ENCODE peak calls at places on chromosomes 1 and 21, in four cellular contexts. One of them, this sample, is unnamed.

GRCh38 chr1:163673756-163674155 is 352.0 kb downstream of the NUF2 start:
- DNase-seq in left ventricle myocardium inferior: no peak
- DNase-seq in tibial artery: no peak
- DNase-seq in mucosa of descending colon: no peak
- DNase-seq in this sample: no peak

GRCh38 chr1:13813398-13814012 is 113.5 kb downstream of the PRDM2 start:
- DNase-seq in left ventricle myocardium inferior: no peak
- DNase-seq in tibial artery: no peak
- DNase-seq in mucosa of descending colon: no peak
- DNase-seq in this sample: no peak

GRCh38 chr1:215111916-215112315 is 29.4 kb downstream of the KCNK2 start:
- DNase-seq in left ventricle myocardium inferior: no peak
- DNase-seq in tibial artery: no peak
- DNase-seq in mucosa of descending colon: no peak
- DNase-seq in this sample: no peak

GRCh38 chr1:221527886-221528634 is 213.8 kb downstream of the DUSP10 start:
- DNase-seq in left ventricle myocardium inferior: no peak
- DNase-seq in tibial artery: no peak
- DNase-seq in mucosa of descending colon: no peak
- DNase-seq in this sample: no peak

GRCh38 chr1:153505576-153505975 is 30.2 kb downstream of the S100A6 start:
- DNase-seq in left ventricle myocardium inferior: no peak
- DNase-seq in tibial artery: no peak
- DNase-seq in mucosa of descending colon: no peak
- DNase-seq in this sample: no peak

GRCh38 chr1:34844252-34844634 is 15.3 kb downstream of the SMIM12 start:
- DNase-seq in left ventricle myocardium inferior: no peak
- DNase-seq in tibial artery: peak; percentile 42
- DNase-seq in mucosa of descending colon: no peak
- DNase-seq in this sample: no peak

GRCh38 chr1:156551866-156552265 is 20.5 kb downstream of the IQGAP3 start:
- DNase-seq in left ventricle myocardium inferior: no peak
- DNase-seq in tibial artery: no peak
- DNase-seq in mucosa of descending colon: no peak
- DNase-seq in this sample: no peak

GRCh38 chr1:219666242-219666641 is 53.3 kb upstream of the ZC3H11B start:
- DNase-seq in left ventricle myocardium inferior: no peak
- DNase-seq in tibial artery: no peak
- DNase-seq in mucosa of descending colon: no peak
- DNase-seq in this sample: no peak

GRCh38 chr1:23196627-23197328 is 20.5 kb downstream of the HTR1D start:
- DNase-seq in left ventricle myocardium inferior: no peak
- DNase-seq in tibial artery: no peak
- DNase-seq in mucosa of descending colon: no peak
- DNase-seq in this sample: peak; percentile 91

GRCh38 chr1:29426701-29427279 is 190.5 kb downstream of the PTPRU start:
- DNase-seq in left ventricle myocardium inferior: peak; percentile 28
- DNase-seq in tibial artery: no peak
- DNase-seq in mucosa of descending colon: no peak
- DNase-seq in this sample: peak; percentile 15

GRCh38 chr1:15966081-15966955 is 9.6 kb downstream of the ZBTB17 start:
- DNase-seq in left ventricle myocardium inferior: no peak
- DNase-seq in tibial artery: peak; percentile 76
- DNase-seq in mucosa of descending colon: peak; percentile 22
- DNase-seq in this sample: no peak

GRCh38 chr1:84298688-84299535 is 2.6 kb upstream of the SAMD13 start:
- DNase-seq in left ventricle myocardium inferior: peak; percentile 26
- DNase-seq in tibial artery: peak; percentile 75
- DNase-seq in mucosa of descending colon: peak; percentile 68
- DNase-seq in this sample: peak; percentile 52

GRCh38 chr1:72229893-72230292 is 52.4 kb downstream of the NEGR1 start:
- DNase-seq in left ventricle myocardium inferior: no peak
- DNase-seq in tibial artery: no peak
- DNase-seq in mucosa of descending colon: no peak
- DNase-seq in this sample: no peak

GRCh38 chr1:172467446-172467845 is 23.6 kb upstream of the PIGC start:
- DNase-seq in left ventricle myocardium inferior: no peak
- DNase-seq in tibial artery: no peak
- DNase-seq in mucosa of descending colon: no peak
- DNase-seq in this sample: no peak

GRCh38 chr1:172466795-172467407 is 23.0 kb upstream of the PIGC start:
- DNase-seq in left ventricle myocardium inferior: no peak
- DNase-seq in tibial artery: no peak
- DNase-seq in mucosa of descending colon: no peak
- DNase-seq in this sample: no peak

GRCh38 chr1:172469717-172470116 is 25.8 kb upstream of the PIGC start:
- DNase-seq in left ventricle myocardium inferior: no peak
- DNase-seq in tibial artery: no peak
- DNase-seq in mucosa of descending colon: no peak
- DNase-seq in this sample: no peak

GRCh38 chr1:172470149-172470548 is 26.3 kb upstream of the PIGC start:
- DNase-seq in left ventricle myocardium inferior: no peak
- DNase-seq in tibial artery: no peak
- DNase-seq in mucosa of descending colon: no peak
- DNase-seq in this sample: no peak

DNA sequence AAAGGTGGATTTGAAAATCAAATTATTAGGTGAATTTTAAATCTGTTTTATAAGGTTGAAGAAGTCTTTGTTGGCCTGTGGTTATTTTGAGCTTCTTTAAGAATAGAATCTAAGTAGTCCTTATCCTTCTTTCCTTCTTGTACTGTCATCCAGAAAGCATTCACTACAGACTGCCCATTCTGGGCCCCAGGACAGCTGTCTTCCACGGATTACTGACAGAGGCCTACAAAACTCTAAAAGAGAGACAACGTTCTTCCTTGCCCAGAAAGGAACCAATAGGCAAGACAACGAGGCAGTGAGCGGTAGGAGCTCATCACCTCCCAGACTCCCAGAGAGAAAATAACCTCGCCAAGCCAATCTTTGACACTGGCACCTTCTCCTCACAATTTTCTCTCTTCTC is 24.4 kb upstream of the PIGC start:
- DNase-seq in left ventricle myocardium inferior: no peak
- DNase-seq in tibial artery: no peak
- DNase-seq in mucosa of descending colon: no peak
- DNase-seq in this sample: no peak
- H3K4me1 ChIP-seq in left ventricle myocardium inferior: peaks cover 10% of the 10 kb centered on the region
- H3K4me1 ChIP-seq in tibial artery: peaks cover under 1% of the 10 kb centered on the region
- H3K4me1 ChIP-seq in mucosa of descending colon: no peaks in the 10 kb centered on the region
- H3K4me1 ChIP-seq in this sample: peaks cover 6% of the 10 kb centered on the region

DNA sequence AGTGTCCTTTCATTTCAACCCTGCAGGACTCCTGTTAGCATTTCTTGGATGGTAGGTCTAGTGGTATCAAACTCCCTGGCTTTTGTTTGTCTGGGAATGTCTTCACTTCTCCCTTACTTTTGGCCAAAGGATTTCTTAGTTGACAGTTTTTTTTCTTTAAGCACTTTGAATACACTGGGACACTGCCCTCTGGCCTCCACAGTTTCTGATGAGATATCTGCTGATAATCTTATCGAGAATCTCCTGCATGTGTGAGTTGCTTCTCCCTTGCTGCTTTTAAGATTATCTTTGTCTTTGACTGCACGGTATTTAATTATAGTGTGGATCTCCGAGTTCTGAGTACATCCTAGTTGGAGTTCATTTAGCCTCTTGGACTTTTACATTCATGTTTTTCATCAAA is 13.3 kb downstream of the UTS2 start:
- DNase-seq in left ventricle myocardium inferior: no peak
- DNase-seq in tibial artery: no peak
- DNase-seq in mucosa of descending colon: no peak
- DNase-seq in this sample: no peak
- H3K36me3 ChIP-seq in left ventricle myocardium inferior: peaks cover 97% of the 10 kb centered on the region
- H3K36me3 ChIP-seq in tibial artery: peaks cover 93% of the 10 kb centered on the region
- H3K36me3 ChIP-seq in mucosa of descending colon: no peaks in the 10 kb centered on the region
- H3K36me3 ChIP-seq in this sample: peaks cover 50% of the 10 kb centered on the region

DNA sequence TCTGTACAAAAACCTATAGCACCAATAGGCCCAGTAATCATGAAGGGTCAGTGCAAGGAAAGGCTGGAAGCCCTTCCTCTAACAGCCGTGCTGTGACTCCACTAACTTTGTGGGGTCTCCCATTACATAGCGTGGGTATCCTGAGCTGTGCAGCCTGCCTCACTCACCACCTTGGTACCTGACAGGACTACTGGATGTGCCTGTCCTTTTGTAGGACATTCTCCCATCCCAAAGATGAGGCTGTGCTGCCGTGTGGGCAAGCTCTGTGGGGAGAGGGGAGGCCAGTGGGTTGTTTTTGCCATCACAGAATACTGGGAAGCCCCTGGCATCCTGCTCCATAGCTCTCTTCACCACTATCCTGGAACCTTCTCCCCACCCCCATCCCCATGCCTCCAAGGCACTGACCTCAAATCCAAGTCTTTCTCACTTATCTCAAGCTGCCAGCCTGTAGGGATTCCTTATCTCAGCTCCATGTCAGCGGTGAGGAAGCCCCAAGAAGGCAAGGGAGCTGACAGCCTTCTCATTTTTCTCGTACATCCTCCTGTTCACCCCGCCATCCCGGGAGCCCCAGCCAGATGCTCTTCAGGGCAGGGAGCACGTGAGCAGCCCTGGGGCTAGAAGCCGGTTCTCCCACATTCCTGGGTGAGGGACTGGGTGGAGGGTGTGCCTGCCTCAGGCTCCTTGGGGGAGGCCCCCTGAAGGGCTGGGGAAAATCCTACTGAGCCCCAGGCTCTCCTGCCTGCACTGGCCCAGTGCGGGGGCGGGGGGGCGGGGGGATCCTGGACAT is 2.5 kb upstream of the ELF3 start:
- DNase-seq in left ventricle myocardium inferior: no peak
- DNase-seq in tibial artery: no peak
- DNase-seq in mucosa of descending colon: peak; percentile 91
- DNase-seq in this sample: peak; percentile 94
- H3K4me1 ChIP-seq in left ventricle myocardium inferior: peaks cover 23% of the 10 kb centered on the region
- H3K4me1 ChIP-seq in tibial artery: no peaks in the 10 kb centered on the region
- H3K4me1 ChIP-seq in mucosa of descending colon: no peaks in the 10 kb centered on the region
- H3K4me1 ChIP-seq in this sample: peaks cover 37% of the 10 kb centered on the region

GRCh38 chr1:177936016-177936415 is 33.8 kb downstream of the SEC16B start:
- DNase-seq in left ventricle myocardium inferior: no peak
- DNase-seq in tibial artery: no peak
- DNase-seq in mucosa of descending colon: no peak
- DNase-seq in this sample: no peak
- H3K36me3 ChIP-seq in left ventricle myocardium inferior: peaks cover 70% of the 10 kb centered on the region
- H3K36me3 ChIP-seq in tibial artery: no peaks in the 10 kb centered on the region
- H3K36me3 ChIP-seq in mucosa of descending colon: no peaks in the 10 kb centered on the region
- H3K36me3 ChIP-seq in this sample: no peaks in the 10 kb centered on the region

GRCh38 chr1:51732701-51733425 is 116.0 kb downstream of the OSBPL9 start:
- DNase-seq in left ventricle myocardium inferior: no peak
- DNase-seq in tibial artery: no peak
- DNase-seq in mucosa of descending colon: no peak
- DNase-seq in this sample: no peak
- H3K4me1 ChIP-seq in left ventricle myocardium inferior: peaks cover 97% of the 10 kb centered on the region
- H3K4me1 ChIP-seq in tibial artery: peaks cover 90% of the 10 kb centered on the region
- H3K4me1 ChIP-seq in mucosa of descending colon: peaks cover 17% of the 10 kb centered on the region
- H3K4me1 ChIP-seq in this sample: peaks cover 31% of the 10 kb centered on the region

GRCh38 chr21:46368533-46369285 is 44.8 kb downstream of the PCNT start:
- DNase-seq in left ventricle myocardium inferior: no peak
- DNase-seq in tibial artery: no peak
- DNase-seq in mucosa of descending colon: peak; percentile 5
- DNase-seq in this sample: no peak

GRCh38 chr21:46366561-46366960 is 42.6 kb downstream of the PCNT start:
- DNase-seq in left ventricle myocardium inferior: no peak
- DNase-seq in tibial artery: no peak
- DNase-seq in mucosa of descending colon: no peak
- DNase-seq in this sample: no peak

GRCh38 chr21:46366966-46367365 is 43.0 kb downstream of the PCNT start:
- DNase-seq in left ventricle myocardium inferior: no peak
- DNase-seq in tibial artery: no peak
- DNase-seq in mucosa of descending colon: no peak
- DNase-seq in this sample: no peak

GRCh38 chr21:46363698-46364097 is 39.7 kb downstream of the PCNT start:
- DNase-seq in left ventricle myocardium inferior: no peak
- DNase-seq in tibial artery: no peak
- DNase-seq in mucosa of descending colon: no peak
- DNase-seq in this sample: no peak

GRCh38 chr21:46366091-46366490 is 42.1 kb downstream of the PCNT start:
- DNase-seq in left ventricle myocardium inferior: no peak
- DNase-seq in tibial artery: no peak
- DNase-seq in mucosa of descending colon: no peak
- DNase-seq in this sample: no peak
- H3K36me3 ChIP-seq in left ventricle myocardium inferior: peaks cover 55% of the 10 kb centered on the region
- H3K36me3 ChIP-seq in tibial artery: peaks cover 47% of the 10 kb centered on the region
- H3K36me3 ChIP-seq in mucosa of descending colon: no peaks in the 10 kb centered on the region
- H3K36me3 ChIP-seq in this sample: peaks cover 43% of the 10 kb centered on the region

GRCh38 chr1:9559673-9560072 is 20.4 kb downstream of the SLC25A33 start:
- DNase-seq in left ventricle myocardium inferior: no peak
- DNase-seq in tibial artery: no peak
- DNase-seq in mucosa of descending colon: no peak
- DNase-seq in this sample: no peak
- H3K4me1 ChIP-seq in left ventricle myocardium inferior: peaks cover 66% of the 10 kb centered on the region
- H3K4me1 ChIP-seq in tibial artery: peaks cover 22% of the 10 kb centered on the region
- H3K4me1 ChIP-seq in mucosa of descending colon: peaks cover 21% of the 10 kb centered on the region
- H3K4me1 ChIP-seq in this sample: peaks cover 15% of the 10 kb centered on the region